ENCODE peak calls at places on chromosomes 4 and X, in nine cellular contexts. One of them, this sample, is unnamed.
A peak's percentile ranks its signal among the peaks of the same experiment; 100 is the strongest.

GRCh38 chr4:177442623-177443155 is 452 bp upstream of the AGA start:
- DNase-seq in upper lobe of right lung: no peak
- DNase-seq in fibroblast of the aortic adventitia: no peak
- DNase-seq in mesenchymal stem cell: no peak
- DNase-seq in SJCRH30: peak; percentile 38
- DNase-seq in WERI-Rb-1: no peak
- DNase-seq in MM.1S: peak; percentile 10
- DNase-seq in K562: no peak
- DNase-seq in A549: no peak
- DNase-seq in this sample: peak; percentile 14

GRCh38 chr4:108972613-108973283 is 209.9 kb upstream of the ETNPPL start:
- DNase-seq in K562: no peak
- DNase-seq in A549: no peak
- DNase-seq in WERI-Rb-1: no peak
- DNase-seq in MM.1S: no peak
- DNase-seq in upper lobe of right lung: no peak
- DNase-seq in SJCRH30: no peak
- DNase-seq in mesenchymal stem cell: no peak
- DNase-seq in fibroblast of the aortic adventitia: no peak
- DNase-seq in this sample: no peak

GRCh38 chrX:154037754-154038153 is 18.1 kb upstream of the IRAK1 start:
- DNase-seq in mesenchymal stem cell: no peak
- DNase-seq in WERI-Rb-1: no peak
- DNase-seq in upper lobe of right lung: no peak
- DNase-seq in SJCRH30: no peak
- DNase-seq in K562: no peak
- DNase-seq in MM.1S: no peak
- DNase-seq in A549: no peak
- DNase-seq in fibroblast of the aortic adventitia: no peak
- DNase-seq in this sample: no peak

GRCh38 chr4:38948551-38948950 is 80.9 kb downstream of the FAM114A1 start:
- DNase-seq in fibroblast of the aortic adventitia: peak; percentile 97
- DNase-seq in A549: no peak
- DNase-seq in WERI-Rb-1: no peak
- DNase-seq in SJCRH30: peak; percentile 9
- DNase-seq in mesenchymal stem cell: peak; percentile 90
- DNase-seq in upper lobe of right lung: no peak
- DNase-seq in MM.1S: no peak
- DNase-seq in K562: no peak
- DNase-seq in this sample: no peak

GRCh38 chr4:118033148-118034060 is 882 bp upstream of the NDST3 start:
- DNase-seq in WERI-Rb-1: peak; percentile 73
- DNase-seq in K562: no peak
- DNase-seq in MM.1S: no peak
- DNase-seq in fibroblast of the aortic adventitia: peak; percentile 13
- DNase-seq in upper lobe of right lung: peak; percentile 77
- DNase-seq in A549: peak; percentile 11
- DNase-seq in SJCRH30: peak; percentile 89
- DNase-seq in mesenchymal stem cell: peak; percentile 61
- DNase-seq in this sample: peak; percentile 62

GRCh38 chrX:44012484-44013096 is 39.4 kb upstream of the NDP start:
- DNase-seq in mesenchymal stem cell: peak; percentile 48
- DNase-seq in A549: peak; percentile 31
- DNase-seq in fibroblast of the aortic adventitia: peak; percentile 58
- DNase-seq in WERI-Rb-1: no peak
- DNase-seq in K562: no peak
- DNase-seq in MM.1S: peak; percentile 50
- DNase-seq in SJCRH30: peak; percentile 8
- DNase-seq in upper lobe of right lung: peak; percentile 63
- DNase-seq in this sample: peak; percentile 11

GRCh38 chr4:61572160-61572559 is 372.0 kb downstream of the ADGRL3 start:
- DNase-seq in fibroblast of the aortic adventitia: no peak
- DNase-seq in upper lobe of right lung: no peak
- DNase-seq in SJCRH30: no peak
- DNase-seq in WERI-Rb-1: no peak
- DNase-seq in MM.1S: peak; percentile 31
- DNase-seq in mesenchymal stem cell: peak; percentile 76
- DNase-seq in A549: no peak
- DNase-seq in K562: no peak
- DNase-seq in this sample: no peak

GRCh38 chrX:96688789-96689188 is 4.1 kb downstream of the DIAPH2 start:
- DNase-seq in WERI-Rb-1: peak; percentile 7
- DNase-seq in SJCRH30: no peak
- DNase-seq in mesenchymal stem cell: no peak
- DNase-seq in upper lobe of right lung: no peak
- DNase-seq in K562: no peak
- DNase-seq in fibroblast of the aortic adventitia: no peak
- DNase-seq in MM.1S: no peak
- DNase-seq in A549: no peak
- DNase-seq in this sample: no peak

GRCh38 chr4:3294401-3295241 is 1.8 kb downstream of the RGS12 start:
- DNase-seq in mesenchymal stem cell: peak; percentile 3
- DNase-seq in MM.1S: no peak
- DNase-seq in K562: no peak
- DNase-seq in fibroblast of the aortic adventitia: no peak
- DNase-seq in WERI-Rb-1: no peak
- DNase-seq in SJCRH30: no peak
- DNase-seq in A549: no peak
- DNase-seq in upper lobe of right lung: peak; percentile 65
- DNase-seq in this sample: no peak

GRCh38 chr4:67393699-67394281 is 151.5 kb downstream of the CENPC start:
- DNase-seq in MM.1S: peak; percentile 35
- DNase-seq in upper lobe of right lung: no peak
- DNase-seq in A549: peak; percentile 5
- DNase-seq in K562: peak; percentile 23
- DNase-seq in WERI-Rb-1: no peak
- DNase-seq in SJCRH30: peak; percentile 67
- DNase-seq in mesenchymal stem cell: peak; percentile 39
- DNase-seq in fibroblast of the aortic adventitia: peak; percentile 73
- DNase-seq in this sample: peak; percentile 55

GRCh38 chrX:68146054-68146453 is 287.2 kb downstream of the OPHN1 start:
- DNase-seq in WERI-Rb-1: no peak
- DNase-seq in upper lobe of right lung: no peak
- DNase-seq in fibroblast of the aortic adventitia: peak; percentile 65
- DNase-seq in K562: no peak
- DNase-seq in A549: peak; percentile 1
- DNase-seq in MM.1S: peak; percentile 51
- DNase-seq in mesenchymal stem cell: peak; percentile 43
- DNase-seq in SJCRH30: peak; percentile 59
- DNase-seq in this sample: no peak

GRCh38 chr4:1218892-1219552 is 29.9 kb downstream of the CTBP1 start:
- DNase-seq in fibroblast of the aortic adventitia: no peak
- DNase-seq in WERI-Rb-1: no peak
- DNase-seq in mesenchymal stem cell: no peak
- DNase-seq in SJCRH30: no peak
- DNase-seq in A549: no peak
- DNase-seq in K562: no peak
- DNase-seq in upper lobe of right lung: no peak
- DNase-seq in MM.1S: peak; percentile 75
- DNase-seq in this sample: no peak

GRCh38 chrX:129877401-129877800 is 28.6 kb upstream of the UTP14A start:
- DNase-seq in fibroblast of the aortic adventitia: no peak
- DNase-seq in mesenchymal stem cell: no peak
- DNase-seq in SJCRH30: no peak
- DNase-seq in upper lobe of right lung: no peak
- DNase-seq in K562: no peak
- DNase-seq in MM.1S: no peak
- DNase-seq in WERI-Rb-1: no peak
- DNase-seq in A549: no peak
- DNase-seq in this sample: no peak

GRCh38 chrX:54427837-54428424 is 12.3 kb upstream of the TSR2 start:
- DNase-seq in mesenchymal stem cell: no peak
- DNase-seq in WERI-Rb-1: peak; percentile 46
- DNase-seq in upper lobe of right lung: no peak
- DNase-seq in fibroblast of the aortic adventitia: no peak
- DNase-seq in K562: no peak
- DNase-seq in A549: no peak
- DNase-seq in MM.1S: peak; percentile 46
- DNase-seq in SJCRH30: peak; percentile 19
- DNase-seq in this sample: no peak

GRCh38 chr4:10578027-10578426 is 106.5 kb downstream of the CLNK start:
- DNase-seq in SJCRH30: peak; percentile 13
- DNase-seq in fibroblast of the aortic adventitia: no peak
- DNase-seq in mesenchymal stem cell: no peak
- DNase-seq in WERI-Rb-1: no peak
- DNase-seq in upper lobe of right lung: no peak
- DNase-seq in MM.1S: peak; percentile 81
- DNase-seq in A549: no peak
- DNase-seq in K562: no peak
- DNase-seq in this sample: no peak

GRCh38 chr4:142925161-142925560 is 79.1 kb upstream of the INPP4B start:
- DNase-seq in SJCRH30: no peak
- DNase-seq in WERI-Rb-1: no peak
- DNase-seq in MM.1S: no peak
- DNase-seq in upper lobe of right lung: no peak
- DNase-seq in mesenchymal stem cell: no peak
- DNase-seq in K562: no peak
- DNase-seq in fibroblast of the aortic adventitia: peak; percentile 4
- DNase-seq in A549: no peak
- DNase-seq in this sample: no peak

GRCh38 chr4:68606240-68606639 is 30.1 kb upstream of the UGT2B17 start:
- DNase-seq in upper lobe of right lung: no peak
- DNase-seq in mesenchymal stem cell: no peak
- DNase-seq in K562: no peak
- DNase-seq in WERI-Rb-1: no peak
- DNase-seq in MM.1S: no peak
- DNase-seq in fibroblast of the aortic adventitia: peak; percentile 1
- DNase-seq in SJCRH30: no peak
- DNase-seq in A549: no peak
- DNase-seq in this sample: no peak

GRCh38 chrX:117973175-117974075 is 143.2 kb downstream of the KLHL13 start:
- DNase-seq in A549: no peak
- DNase-seq in MM.1S: peak; percentile 10
- DNase-seq in WERI-Rb-1: no peak
- DNase-seq in K562: no peak
- DNase-seq in upper lobe of right lung: no peak
- DNase-seq in SJCRH30: peak; percentile 15
- DNase-seq in mesenchymal stem cell: no peak
- DNase-seq in fibroblast of the aortic adventitia: no peak
- DNase-seq in this sample: no peak

GRCh38 chrX:48919360-48919821 is 567 bp upstream of the PIM2 start:
- DNase-seq in MM.1S: peak; percentile 76
- DNase-seq in upper lobe of right lung: no peak
- DNase-seq in WERI-Rb-1: peak; percentile 22
- DNase-seq in SJCRH30: no peak
- DNase-seq in fibroblast of the aortic adventitia: no peak
- DNase-seq in mesenchymal stem cell: no peak
- DNase-seq in A549: no peak
- DNase-seq in K562: peak; percentile 19
- DNase-seq in this sample: no peak

GRCh38 chrX:48918303-48918643 is 551 bp downstream of the PIM2 start:
- DNase-seq in K562: no peak
- DNase-seq in SJCRH30: no peak
- DNase-seq in A549: no peak
- DNase-seq in WERI-Rb-1: no peak
- DNase-seq in fibroblast of the aortic adventitia: no peak
- DNase-seq in MM.1S: no peak
- DNase-seq in upper lobe of right lung: no peak
- DNase-seq in mesenchymal stem cell: no peak
- DNase-seq in this sample: no peak

GRCh38 chrX:48919947-48920712 is 1.3 kb upstream of the PIM2 start:
- DNase-seq in fibroblast of the aortic adventitia: no peak
- DNase-seq in mesenchymal stem cell: peak; percentile 7
- DNase-seq in SJCRH30: no peak
- DNase-seq in WERI-Rb-1: no peak
- DNase-seq in MM.1S: no peak
- DNase-seq in K562: peak; percentile 26
- DNase-seq in upper lobe of right lung: no peak
- DNase-seq in A549: no peak
- DNase-seq in this sample: no peak

GRCh38 chrX:48918644-48919340 is at the start of gene PIM2:
- DNase-seq in A549: peak; percentile 80
- DNase-seq in mesenchymal stem cell: peak; percentile 94
- DNase-seq in SJCRH30: peak; percentile 89
- DNase-seq in fibroblast of the aortic adventitia: peak; percentile 39
- DNase-seq in WERI-Rb-1: peak; percentile 93
- DNase-seq in MM.1S: peak; percentile 95
- DNase-seq in upper lobe of right lung: peak; percentile 95
- DNase-seq in K562: peak; percentile 85
- DNase-seq in this sample: peak; percentile 95

DNA sequence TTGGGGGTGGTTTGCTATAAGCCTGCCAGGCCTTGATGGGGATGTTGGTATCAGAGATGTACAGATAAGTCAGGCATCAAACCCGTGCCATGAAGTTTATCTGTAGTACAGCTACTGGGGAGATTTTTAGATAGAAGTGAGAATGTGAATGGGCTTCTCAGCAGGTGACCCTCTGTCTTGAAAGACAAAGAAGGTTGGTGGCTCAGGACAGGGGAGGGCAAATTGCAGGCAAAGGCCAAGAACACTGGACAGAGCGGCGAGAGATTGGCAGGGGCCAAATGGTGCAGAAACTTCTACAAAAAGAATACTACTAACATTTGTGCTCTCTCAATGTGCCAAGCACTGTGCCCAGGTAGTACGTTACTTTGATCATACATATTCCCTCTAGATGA is 1.9 kb upstream of the PIM2 start:
- DNase-seq in fibroblast of the aortic adventitia: no peak
- DNase-seq in SJCRH30: no peak
- DNase-seq in A549: no peak
- DNase-seq in MM.1S: no peak
- DNase-seq in upper lobe of right lung: no peak
- DNase-seq in WERI-Rb-1: no peak
- DNase-seq in mesenchymal stem cell: no peak
- DNase-seq in K562: no peak
- DNase-seq in this sample: no peak
- H3K4me3 ChIP-seq in fibroblast of the aortic adventitia: no peak overlapping the region
- H3K4me3 ChIP-seq in SJCRH30: no peak overlapping the region
- H3K4me3 ChIP-seq in A549: no peak overlapping the region
- H3K4me3 ChIP-seq in MM.1S: peak overlapping the region; percentile 59
- H3K4me3 ChIP-seq in upper lobe of right lung: no peak overlapping the region
- H3K4me3 ChIP-seq in WERI-Rb-1: no peak overlapping the region
- H3K4me3 ChIP-seq in mesenchymal stem cell: no peak overlapping the region
- H3K4me3 ChIP-seq in K562: no peak overlapping the region
- H3K4me3 ChIP-seq in this sample: no peak overlapping the region

GRCh38 chr4:7985891-7986441 is 46.3 kb upstream of the AFAP1 start:
- DNase-seq in fibroblast of the aortic adventitia: peak; percentile 56
- DNase-seq in A549: no peak
- DNase-seq in K562: no peak
- DNase-seq in mesenchymal stem cell: no peak
- DNase-seq in WERI-Rb-1: no peak
- DNase-seq in MM.1S: no peak
- DNase-seq in SJCRH30: peak; percentile 54
- DNase-seq in upper lobe of right lung: no peak
- DNase-seq in this sample: no peak
- H3K4me3 ChIP-seq in fibroblast of the aortic adventitia: no peak overlapping the region
- H3K4me3 ChIP-seq in A549: no peak overlapping the region
- H3K4me3 ChIP-seq in K562: no peak overlapping the region
- H3K4me3 ChIP-seq in mesenchymal stem cell: no peak overlapping the region
- H3K4me3 ChIP-seq in WERI-Rb-1: no peak overlapping the region
- H3K4me3 ChIP-seq in MM.1S: no peak overlapping the region
- H3K4me3 ChIP-seq in SJCRH30: no peak overlapping the region
- H3K4me3 ChIP-seq in upper lobe of right lung: no peak overlapping the region
- H3K4me3 ChIP-seq in this sample: no peak overlapping the region

GRCh38 chrX:86051741-86052140 is 4.4 kb upstream of the CHM start:
- DNase-seq in MM.1S: no peak
- DNase-seq in WERI-Rb-1: no peak
- DNase-seq in K562: no peak
- DNase-seq in upper lobe of right lung: no peak
- DNase-seq in A549: no peak
- DNase-seq in mesenchymal stem cell: no peak
- DNase-seq in SJCRH30: no peak
- DNase-seq in fibroblast of the aortic adventitia: no peak
- DNase-seq in this sample: no peak
- H3K4me3 ChIP-seq in MM.1S: no peak overlapping the region
- H3K4me3 ChIP-seq in WERI-Rb-1: no peak overlapping the region
- H3K4me3 ChIP-seq in K562: no peak overlapping the region
- H3K4me3 ChIP-seq in upper lobe of right lung: no peak overlapping the region
- H3K4me3 ChIP-seq in A549: no peak overlapping the region
- H3K4me3 ChIP-seq in mesenchymal stem cell: no peak overlapping the region
- H3K4me3 ChIP-seq in SJCRH30: no peak overlapping the region
- H3K4me3 ChIP-seq in fibroblast of the aortic adventitia: no peak overlapping the region
- H3K4me3 ChIP-seq in this sample: no peak overlapping the region

GRCh38 chr4:15339732-15340131 is 88.1 kb upstream of the C1QTNF7 start:
- DNase-seq in SJCRH30: no peak
- DNase-seq in mesenchymal stem cell: peak; percentile 56
- DNase-seq in upper lobe of right lung: no peak
- DNase-seq in K562: no peak
- DNase-seq in WERI-Rb-1: no peak
- DNase-seq in MM.1S: no peak
- DNase-seq in fibroblast of the aortic adventitia: no peak
- DNase-seq in A549: no peak
- DNase-seq in this sample: no peak
- H3K4me3 ChIP-seq in SJCRH30: no peak overlapping the region
- H3K4me3 ChIP-seq in mesenchymal stem cell: no peak overlapping the region
- H3K4me3 ChIP-seq in upper lobe of right lung: peak overlapping the region; percentile 32
- H3K4me3 ChIP-seq in K562: no peak overlapping the region
- H3K4me3 ChIP-seq in WERI-Rb-1: no peak overlapping the region
- H3K4me3 ChIP-seq in MM.1S: no peak overlapping the region
- H3K4me3 ChIP-seq in fibroblast of the aortic adventitia: no peak overlapping the region
- H3K4me3 ChIP-seq in A549: no peak overlapping the region
- H3K4me3 ChIP-seq in this sample: no peak overlapping the region